ENCODE peak calls at places on chromosomes 7 and 10, in ten cellular contexts. B, N, K, J, E, U, V, X, Y and F are unnamed samples.

GRCh38 chr10:127987467-127988380 is 80.8 kb downstream of the PTPRE start:
- DNase-seq in B (no peak), N (no peak), K (no peak), J (no peak), E (no peak), U (no peak), V (no peak), X (no peak), Y (no peak), F (no peak)

GRCh38 chr10:120824864-120825263 is 26.3 kb upstream of the WDR11 start:
- DNase-seq in B (no peak), N (peak; percentile 4), K (no peak), J (no peak), E (no peak), U (peak; percentile 17), V (no peak), X (peak; percentile 13), Y (no peak), F (no peak)

GRCh38 chr10:106913294-106913693 is 251.2 kb downstream of the SORCS1 start:
- DNase-seq in B (no peak), N (no peak), K (no peak), J (no peak), E (no peak), U (no peak), V (no peak), X (no peak), Y (no peak), F (no peak)

GRCh38 chr7:105790996-105791395 is 85.4 kb downstream of the ATXN7L1 start:
- DNase-seq in B (no peak), N (no peak), K (no peak), J (no peak), E (no peak), U (no peak), V (no peak), X (no peak), Y (no peak), F (peak; percentile 43)

GRCh38 chr10:69911571-69912528 is 110.1 kb downstream of the COL13A1 start:
- DNase-seq in B (no peak), N (no peak), K (no peak), J (no peak), E (no peak), U (no peak), V (no peak), X (no peak), Y (no peak), F (no peak)

GRCh38 chr7:154406312-154406711 is 354.1 kb downstream of the DPP6 start:
- DNase-seq in B (no peak), N (no peak), K (no peak), J (no peak), E (no peak), U (no peak), V (no peak), X (no peak), Y (no peak), F (no peak)

GRCh38 chr10:33719005-33719703 is 384.7 kb upstream of the NRP1 start:
- DNase-seq in B (no peak), N (no peak), K (no peak), J (no peak), E (no peak), U (no peak), V (no peak), X (no peak), Y (no peak), F (no peak)

GRCh38 chr7:130273863-130274262 is 7.2 kb downstream of the CPA2 start:
- DNase-seq in B (peak; percentile 66), N (no peak), K (no peak), J (no peak), E (peak; percentile 81), U (no peak), V (no peak), X (no peak), Y (no peak), F (no peak)

GRCh38 chr10:775245-776075 is 86.0 kb upstream of the DIP2C start:
- DNase-seq in B (no peak), N (no peak), K (no peak), J (no peak), E (no peak), U (no peak), V (no peak), X (peak; percentile 14), Y (no peak), F (peak; percentile 49)

GRCh38 chr7:4177001-4177400 is 505.1 kb upstream of the FOXK1 start:
- DNase-seq in B (no peak), N (no peak), K (no peak), J (no peak), E (no peak), U (no peak), V (no peak), X (no peak), Y (no peak), F (no peak)

GRCh38 chr7:29369909-29370488 is 175.4 kb downstream of the CHN2 start:
- DNase-seq in B (peak; percentile 7), N (no peak), K (no peak), J (no peak), E (no peak), U (no peak), V (no peak), X (no peak), Y (no peak), F (peak; percentile 30)

GRCh38 chr7:16913643-16914042 is 31.9 kb upstream of the AGR3 start:
- DNase-seq in B (no peak), N (no peak), K (no peak), J (no peak), E (no peak), U (no peak), V (no peak), X (no peak), Y (no peak), F (no peak)

GRCh38 chr10:55742487-55742886 is 618.6 kb downstream of the ZWINT start:
- DNase-seq in B (no peak), N (no peak), K (no peak), J (no peak), E (no peak), U (no peak), V (no peak), X (no peak), Y (no peak), F (no peak)

GRCh38 chr10:114045071-114045737 is 1.5 kb downstream of the ADRB1 start:
- DNase-seq in B (no peak), N (no peak), K (peak; percentile 34), J (no peak), E (no peak), U (no peak), V (no peak), X (no peak), Y (no peak), F (no peak)

GRCh38 chr7:137932881-137933269 is 69.0 kb downstream of the CREB3L2 start:
- DNase-seq in B (no peak), N (no peak), K (no peak), J (no peak), E (peak; percentile 75), U (peak; percentile 8), V (no peak), X (peak; percentile 54), Y (no peak), F (no peak)

GRCh38 chr7:99380823-99381663 is 6.5 kb downstream of the ARPC1B start:
- DNase-seq in B (no peak), N (peak; percentile 72), K (peak; percentile 84), J (peak; percentile 50), E (no peak), U (no peak), V (peak; percentile 86), X (no peak), Y (peak; percentile 90), F (no peak)

GRCh38 chr7:94030634-94031033 is 26.5 kb upstream of the BET1 start:
- DNase-seq in B (no peak), N (no peak), K (no peak), J (no peak), E (no peak), U (no peak), V (no peak), X (no peak), Y (no peak), F (no peak)

GRCh38 chr7:5396999-5397656 is 26.5 kb downstream of the TNRC18 start:
- DNase-seq in B (peak; percentile 93), N (peak; percentile 75), K (peak; percentile 90), J (peak; percentile 93), E (no peak), U (peak; percentile 99), V (peak; percentile 79), X (peak; percentile 91), Y (peak; percentile 85), F (peak; percentile 100)

GRCh38 chr7:116779222-116779621 is 83.2 kb upstream of the CAPZA2 start:
- DNase-seq in B (no peak), N (no peak), K (no peak), J (no peak), E (no peak), U (no peak), V (no peak), X (no peak), Y (no peak), F (no peak)

GRCh38 chr10:121694966-121695340 is 96.7 kb upstream of the FGFR2 start:
- DNase-seq in B (no peak), N (no peak), K (no peak), J (no peak), E (no peak), U (no peak), V (no peak), X (no peak), Y (no peak), F (no peak)